ENCODE peak calls at places on chromosome 15, in six cellular contexts. L is lung, R is H1, Z is fibroblast of lung, O is heart right ventricle, Y is upper lobe of right lung. S is an unnamed sample. For H3K36me3, the result is how much of the 10 kb centered on the place peaks cover.

GRCh38 chr15:61527836-61528589 is 298.9 kb upstream of the RORA start:
- DNase-seq in L (no peak), R (peak), Z (no peak), O (no peak), Y (no peak), S (no peak)

GRCh38 chr15:89888214-89888804 is 5.5 kb downstream of the AP3S2 start:
- DNase-seq in L (no peak), R (no peak), Z (peak), O (no peak), Y (no peak), S (peak)

GRCh38 chr15:55823191-55823670 is 80.3 kb upstream of the PRTG start:
- DNase-seq in L (no peak), R (no peak), Z (peak), O (no peak), Y (no peak), S (no peak)

GRCh38 chr15:26126819-26127387 is 263.8 kb upstream of the ATP10A start:
- DNase-seq in L (no peak), R (no peak), Z (no peak), O (no peak), Y (no peak), S (peak)

GRCh38 chr15:39591141-39591895 is 10.4 kb downstream of the THBS1 start:
- DNase-seq in L (no peak), R (no peak), Z (peak), O (no peak), Y (no peak), S (no peak)

GRCh38 chr15:89083246-89083645 is 5.0 kb upstream of the ABHD2 start:
- DNase-seq in L (no peak), R (no peak), Z (no peak), O (no peak), Y (no peak), S (no peak)

GRCh38 chr15:25180606-25181289 is 226.0 kb downstream of the SNRPN start:
- DNase-seq in L (no peak), R (no peak), Z (no peak), O (peak), Y (peak), S (no peak)

GRCh38 chr15:22263738-22264137 is 183.4 kb downstream of the OR4M2 start:
- DNase-seq in L (no peak), R (no peak), Z (no peak), O (no peak), Y (no peak), S (no peak)

GRCh38 chr15:50798684-50799083 is 33.2 kb upstream of the SPPL2A start:
- DNase-seq in L (no peak), R (no peak), Z (peak), O (no peak), Y (no peak), S (peak)

GRCh38 chr15:89068325-89068784 is 19.9 kb upstream of the ABHD2 start:
- DNase-seq in L (no peak), R (no peak), Z (peak), O (no peak), Y (peak), S (no peak)

GRCh38 chr15:68334661-68335124 is 57.1 kb downstream of the FEM1B start:
- DNase-seq in L (no peak), R (no peak), Z (peak), O (no peak), Y (no peak), S (no peak)

GRCh38 chr15:76056931-76057330 is 2.9 kb upstream of the TMEM266 start:
- DNase-seq in L (no peak), R (no peak), Z (no peak), O (no peak), Y (no peak), S (no peak)

GRCh38 chr15:66069751-66070150 is 183.8 kb downstream of the MEGF11 start:
- DNase-seq in L (no peak), R (no peak), Z (no peak), O (no peak), Y (no peak), S (no peak)

GRCh38 chr15:60729850-60730458 is 251.0 kb upstream of the ICE2 start:
- DNase-seq in L (no peak), R (no peak), Z (no peak), O (no peak), Y (no peak), S (no peak)

GRCh38 chr15:58285212-58285920 is 146.4 kb upstream of the LIPC start:
- DNase-seq in L (no peak), R (no peak), Z (no peak), O (no peak), Y (no peak), S (no peak)

GRCh38 chr15:71780349-71780976 is 29.9 kb upstream of the NR2E3 start:
- DNase-seq in L (no peak), R (no peak), Z (peak), O (no peak), Y (no peak), S (no peak)

GRCh38 chr15:59791646-59792208 is 102.6 kb upstream of the BNIP2 start:
- DNase-seq in L (no peak), R (no peak), Z (no peak), O (no peak), Y (no peak), S (no peak)

GRCh38 chr15:74655424-74655823 is 39.8 kb downstream of the CLK3 start:
- DNase-seq in L (no peak), R (no peak), Z (peak), O (no peak), Y (no peak), S (no peak)

GRCh38 chr15:81531141-81531592 is 157.2 kb upstream of the TMC3 start:
- DNase-seq in L (no peak), R (no peak), Z (peak), O (peak), Y (no peak), S (no peak)

GRCh38 chr15:38536201-38536676 is 28.4 kb downstream of the RASGRP1 start:
- DNase-seq in L (no peak), R (no peak), Z (peak), O (peak), Y (no peak), S (no peak)

GRCh38 chr15:80249973-80250372 is 2.0 kb downstream of the CTXND1 start:
- DNase-seq in L (no peak), R (no peak), Z (no peak), O (no peak), Y (no peak), S (no peak)

GRCh38 chr15:91491131-91491950 is 362.2 kb upstream of the SLCO3A1 start:
- DNase-seq in L (no peak), R (no peak), Z (peak), O (no peak), Y (no peak), S (no peak)

GRCh38 chr15:93716615-93717221 is 514.6 kb upstream of the MCTP2 start:
- DNase-seq in L (no peak), R (no peak), Z (no peak), O (no peak), Y (no peak), S (no peak)

GRCh38 chr15:56234804-56235203 is 8.9 kb downstream of the RFX7 start:
- DNase-seq in L (no peak), R (no peak), Z (no peak), O (no peak), Y (no peak), S (no peak)

GRCh38 chr15:58200739-58201138 is 62.6 kb downstream of the AQP9 start:
- DNase-seq in L (no peak), R (no peak), Z (no peak), O (no peak), Y (no peak), S (no peak)

GRCh38 chr15:74775132-74775562 is 6.7 kb upstream of the CSK start:
- DNase-seq in L (no peak), R (no peak), Z (no peak), O (no peak), Y (no peak), S (no peak)

GRCh38 chr15:86611392-86612040 is 531.8 kb downstream of the AGBL1 start:
- DNase-seq in L (no peak), R (no peak), Z (peak), O (no peak), Y (no peak), S (peak)

GRCh38 chr15:90419738-90420487 is 31.9 kb downstream of the IQGAP1 start:
- DNase-seq in L (no peak), R (no peak), Z (peak), O (no peak), Y (no peak), S (no peak)

GRCh38 chr15:66196565-66196964 is 57.0 kb downstream of the MEGF11 start:
- DNase-seq in L (no peak), R (no peak), Z (peak), O (no peak), Y (no peak), S (no peak)

GRCh38 chr15:82810061-82810862 is 834 bp downstream of the WHAMM start:
- DNase-seq in L (no peak), R (peak), Z (peak), O (peak), Y (peak), S (no peak)

GRCh38 chr15:53498996-53499395 is 260.5 kb downstream of the WDR72 start:
- DNase-seq in L (no peak), R (no peak), Z (no peak), O (no peak), Y (no peak), S (no peak)

GRCh38 chr15:70101459-70102113 is 3.9 kb upstream of the TLE3 start:
- DNase-seq in L (peak), R (peak), Z (peak), O (peak), Y (no peak), S (peak)

GRCh38 chr15:40925863-40926658 is 3.1 kb upstream of the DLL4 start:
- DNase-seq in L (no peak), R (peak), Z (peak), O (no peak), Y (no peak), S (no peak)

GRCh38 chr15:40282144-40282869 is 557 bp downstream of the ANKRD63 start:
- DNase-seq in L (peak), R (peak), Z (peak), O (peak), Y (peak), S (no peak)

GRCh38 chr15:83284563-83285283 is at the start of gene BNC1:
- DNase-seq in L (no peak), R (peak), Z (peak), O (no peak), Y (no peak), S (no peak)

DNA sequence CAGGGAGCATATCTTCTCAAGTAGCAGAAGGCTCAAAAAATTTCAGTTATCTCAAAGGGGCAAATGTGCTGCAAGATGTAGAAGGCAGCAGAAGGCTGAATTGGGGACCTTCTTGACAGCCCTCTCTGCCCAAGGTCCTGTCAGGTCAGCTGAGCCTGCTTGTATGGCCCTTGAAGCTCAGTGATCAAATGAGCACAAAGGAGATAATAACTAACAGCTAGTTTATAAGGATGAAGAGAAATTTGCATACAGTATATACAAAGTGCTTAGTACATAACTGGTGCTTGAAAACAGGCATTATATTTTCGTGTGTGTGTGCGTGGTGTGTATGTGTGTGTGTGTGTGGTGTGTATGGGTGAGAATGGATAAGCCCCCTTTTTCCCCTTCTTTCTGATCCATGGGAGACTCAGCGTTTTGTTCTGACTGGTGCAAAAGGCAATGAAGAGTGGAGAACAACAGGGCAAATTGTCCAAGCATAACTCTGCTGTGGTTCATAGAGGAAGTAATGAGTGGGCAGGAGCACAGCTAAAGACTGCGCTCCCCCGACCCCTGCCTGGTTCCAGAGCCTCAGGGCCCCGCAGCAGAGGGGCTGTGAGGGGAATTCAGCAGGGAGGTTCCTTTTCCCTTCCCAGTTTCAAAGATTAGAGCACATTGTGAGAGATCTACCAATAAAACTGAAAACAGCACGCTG is 356.8 kb upstream of the NR2F2 start:
- DNase-seq in L (no peak), R (no peak), Z (peak), O (no peak), Y (no peak), S (no peak)
- H3K36me3 ChIP-seq in L (under half), R (under half), Z (under half), O (under half), Y (under half), S (under half)

DNA sequence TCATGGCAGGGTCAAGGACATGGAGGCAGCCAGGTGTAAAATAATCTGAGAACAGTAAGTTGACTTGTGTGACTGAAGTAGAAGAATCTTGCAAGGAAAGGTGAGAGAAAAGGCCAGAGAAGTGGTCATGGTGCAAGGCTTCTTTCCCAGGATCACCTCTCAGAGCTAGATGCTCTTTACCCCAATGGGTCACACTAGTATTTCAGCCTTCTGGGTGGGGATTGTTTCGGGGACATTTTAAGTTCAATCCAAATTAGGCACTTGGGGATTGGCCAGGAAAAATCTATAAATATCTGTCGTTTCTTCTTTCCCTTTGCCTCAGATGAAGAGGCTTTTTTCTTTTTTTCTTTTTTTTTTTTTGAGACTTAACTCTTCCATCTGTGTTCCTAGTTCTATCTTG is 188.0 kb downstream of the KLHL25 start:
- DNase-seq in L (no peak), R (no peak), Z (no peak), O (no peak), Y (no peak), S (no peak)
- H3K36me3 ChIP-seq in L (under half), R (under half), Z (under half), O (under half), Y (under half), S (under half)

GRCh38 chr15:63052128-63052826 is 9.7 kb downstream of the TPM1 start:
- DNase-seq in L (no peak), R (no peak), Z (peak), O (no peak), Y (no peak), S (no peak)

GRCh38 chr15:63051701-63052066 is 9.1 kb downstream of the TPM1 start:
- DNase-seq in L (no peak), R (no peak), Z (no peak), O (no peak), Y (no peak), S (no peak)

GRCh38 chr15:63054281-63054683 is 11.7 kb downstream of the TPM1 start:
- DNase-seq in L (no peak), R (no peak), Z (peak), O (no peak), Y (no peak), S (no peak)

GRCh38 chr15:63054985-63055384 is 12.4 kb downstream of the TPM1 start:
- DNase-seq in L (no peak), R (no peak), Z (peak), O (no peak), Y (no peak), S (no peak)

DNA sequence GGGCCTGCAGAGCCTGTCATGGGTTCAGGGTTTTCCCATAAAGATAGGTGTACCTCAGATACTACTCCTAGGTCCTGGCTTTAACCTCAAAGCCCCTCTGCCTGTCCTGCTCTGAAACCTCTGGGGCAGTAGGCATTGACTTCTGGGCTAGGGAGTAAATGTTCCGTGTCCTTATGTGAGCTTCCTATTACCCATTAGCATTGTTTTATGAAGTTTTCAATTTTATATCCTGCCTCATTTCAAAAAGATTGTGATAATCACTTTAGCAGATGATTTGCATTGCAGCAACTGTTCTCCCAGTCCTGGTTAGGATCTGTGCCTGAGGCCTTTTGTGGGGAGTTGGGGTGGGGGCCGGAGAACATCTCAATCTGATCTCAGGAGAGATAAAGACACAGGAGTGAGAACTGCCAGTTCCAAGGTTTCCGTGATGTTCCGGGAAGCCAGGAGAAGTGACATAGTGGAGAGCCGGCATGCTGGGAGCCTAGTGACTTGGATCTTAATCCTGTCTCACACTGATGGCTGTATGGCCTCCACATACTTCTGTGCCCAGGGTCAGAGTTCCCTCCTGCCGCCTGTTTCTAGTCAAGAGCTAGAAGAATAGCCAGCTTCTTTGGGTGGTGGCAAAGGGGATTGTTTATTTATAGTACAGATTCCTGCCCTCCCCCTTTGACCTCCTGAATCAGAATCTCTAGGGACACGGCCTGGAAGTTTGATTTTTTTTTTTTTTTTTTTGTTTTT is 10.6 kb downstream of the TPM1 start:
- DNase-seq in L (no peak), R (no peak), Z (peak), O (peak), Y (no peak), S (peak)
- H3K36me3 ChIP-seq in L (under half), R (half or more), Z (under half), O (under half), Y (under half), S (under half)

DNA sequence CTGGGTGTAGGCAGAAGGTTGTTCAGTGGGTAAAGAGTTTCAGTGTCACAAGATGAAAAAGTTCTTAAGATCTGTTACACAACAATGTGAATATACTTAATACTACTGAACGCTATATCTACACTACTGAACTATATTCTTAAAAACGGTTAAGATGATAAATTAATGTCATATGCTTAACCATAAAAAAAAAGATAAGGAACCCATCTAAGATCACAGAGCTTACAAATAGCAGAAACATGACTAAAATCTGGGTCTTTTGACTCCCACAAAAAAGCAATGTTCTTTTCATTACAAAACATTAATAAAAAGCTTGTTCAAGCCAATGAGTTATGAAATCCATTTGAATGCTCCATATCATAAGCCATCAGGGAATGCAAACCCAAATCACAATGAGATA is 34.4 kb downstream of the UBR1 start:
- DNase-seq in L (no peak), R (no peak), Z (no peak), O (no peak), Y (no peak), S (no peak)
- H3K36me3 ChIP-seq in L (under half), R (under half), Z (under half), O (under half), Y (half or more), S (under half)

GRCh38 chr15:78003539-78004008 is 73.9 kb downstream of the TBC1D2B start:
- DNase-seq in L (no peak), R (no peak), Z (no peak), O (no peak), Y (peak), S (peak)
- H3K36me3 ChIP-seq in L (half or more), R (under half), Z (under half), O (under half), Y (half or more), S (under half)

GRCh38 chr15:98937413-98938104 is 70.0 kb downstream of the PGPEP1L start:
- DNase-seq in L (no peak), R (no peak), Z (no peak), O (no peak), Y (no peak), S (no peak)
- H3K36me3 ChIP-seq in L (under half), R (under half), Z (under half), O (under half), Y (half or more), S (under half)

S was measured in prostate gland.